ENCODE peak calls at places on chromosomes 13 and 19, in eight cellular contexts. One of them, this sample, is unnamed.

GRCh38 chr13:31912641-31913401 is 118.8 kb upstream of the FRY start:
- DNase-seq in heart left ventricle: no peak
- DNase-seq in anterior cingulate cortex: no peak
- DNase-seq in NCI-H1092: no peak
- DNase-seq in GM04503: no peak
- DNase-seq in aorta: no peak
- DNase-seq in activated naive CD8-positive, alpha-beta T cell treated with anti-CD3 and anti-CD28 coated beads, Interleukin-2, amount 50 U/mL, for 24 hours: no peak
- DNase-seq in AG20443: no peak
- DNase-seq in this sample: no peak

GRCh38 chr19:35792888-35793287 is 17.5 kb downstream of the ARHGAP33 start:
- DNase-seq in GM04503: no peak
- DNase-seq in NCI-H1092: no peak
- DNase-seq in heart left ventricle: no peak
- DNase-seq in activated naive CD8-positive, alpha-beta T cell treated with anti-CD3 and anti-CD28 coated beads, Interleukin-2, amount 50 U/mL, for 24 hours: no peak
- DNase-seq in anterior cingulate cortex: no peak
- DNase-seq in AG20443: no peak
- DNase-seq in aorta: no peak
- DNase-seq in this sample: no peak

GRCh38 chr13:112869202-112870061 is 99.6 kb upstream of the MCF2L start:
- DNase-seq in GM04503: no peak
- DNase-seq in NCI-H1092: no peak
- DNase-seq in AG20443: no peak
- DNase-seq in heart left ventricle: no peak
- DNase-seq in anterior cingulate cortex: no peak
- DNase-seq in aorta: no peak
- DNase-seq in activated naive CD8-positive, alpha-beta T cell treated with anti-CD3 and anti-CD28 coated beads, Interleukin-2, amount 50 U/mL, for 24 hours: no peak
- DNase-seq in this sample: no peak

GRCh38 chr13:109809216-109809890 is 23.0 kb upstream of the IRS2 start:
- DNase-seq in NCI-H1092: no peak
- DNase-seq in GM04503: no peak
- DNase-seq in activated naive CD8-positive, alpha-beta T cell treated with anti-CD3 and anti-CD28 coated beads, Interleukin-2, amount 50 U/mL, for 24 hours: no peak
- DNase-seq in heart left ventricle: no peak
- DNase-seq in aorta: no peak
- DNase-seq in AG20443: peak
- DNase-seq in anterior cingulate cortex: no peak
- DNase-seq in this sample: no peak

GRCh38 chr13:46675016-46675415 is 121.9 kb downstream of the ESD start:
- DNase-seq in NCI-H1092: peak
- DNase-seq in GM04503: no peak
- DNase-seq in aorta: no peak
- DNase-seq in heart left ventricle: no peak
- DNase-seq in activated naive CD8-positive, alpha-beta T cell treated with anti-CD3 and anti-CD28 coated beads, Interleukin-2, amount 50 U/mL, for 24 hours: no peak
- DNase-seq in AG20443: no peak
- DNase-seq in anterior cingulate cortex: no peak
- DNase-seq in this sample: peak

GRCh38 chr13:112838038-112838965 is 130.7 kb upstream of the MCF2L start:
- DNase-seq in anterior cingulate cortex: no peak
- DNase-seq in aorta: peak
- DNase-seq in AG20443: no peak
- DNase-seq in heart left ventricle: no peak
- DNase-seq in GM04503: no peak
- DNase-seq in NCI-H1092: no peak
- DNase-seq in activated naive CD8-positive, alpha-beta T cell treated with anti-CD3 and anti-CD28 coated beads, Interleukin-2, amount 50 U/mL, for 24 hours: no peak
- DNase-seq in this sample: no peak

GRCh38 chr13:41443969-41444368 is 13.4 kb upstream of the RGCC start:
- DNase-seq in aorta: no peak
- DNase-seq in AG20443: no peak
- DNase-seq in activated naive CD8-positive, alpha-beta T cell treated with anti-CD3 and anti-CD28 coated beads, Interleukin-2, amount 50 U/mL, for 24 hours: no peak
- DNase-seq in heart left ventricle: no peak
- DNase-seq in NCI-H1092: no peak
- DNase-seq in anterior cingulate cortex: no peak
- DNase-seq in GM04503: no peak
- DNase-seq in this sample: no peak

GRCh38 chr19:11339254-11340098 is at the start of gene RAB3D:
- DNase-seq in GM04503: peak
- DNase-seq in NCI-H1092: peak
- DNase-seq in anterior cingulate cortex: peak
- DNase-seq in activated naive CD8-positive, alpha-beta T cell treated with anti-CD3 and anti-CD28 coated beads, Interleukin-2, amount 50 U/mL, for 24 hours: peak
- DNase-seq in AG20443: peak
- DNase-seq in aorta: peak
- DNase-seq in heart left ventricle: peak
- DNase-seq in this sample: peak

GRCh38 chr13:110648155-110648819 is 32.9 kb downstream of the NAXD start:
- DNase-seq in aorta: peak
- DNase-seq in anterior cingulate cortex: no peak
- DNase-seq in NCI-H1092: no peak
- DNase-seq in AG20443: no peak
- DNase-seq in heart left ventricle: no peak
- DNase-seq in activated naive CD8-positive, alpha-beta T cell treated with anti-CD3 and anti-CD28 coated beads, Interleukin-2, amount 50 U/mL, for 24 hours: no peak
- DNase-seq in GM04503: no peak
- DNase-seq in this sample: no peak

GRCh38 chr13:101575591-101575990 is 123.1 kb downstream of the ITGBL1 start:
- DNase-seq in heart left ventricle: no peak
- DNase-seq in aorta: no peak
- DNase-seq in activated naive CD8-positive, alpha-beta T cell treated with anti-CD3 and anti-CD28 coated beads, Interleukin-2, amount 50 U/mL, for 24 hours: no peak
- DNase-seq in AG20443: no peak
- DNase-seq in GM04503: no peak
- DNase-seq in anterior cingulate cortex: no peak
- DNase-seq in NCI-H1092: no peak
- DNase-seq in this sample: no peak

GRCh38 chr13:93522486-93522885 is 295.9 kb downstream of the GPC6 start:
- DNase-seq in GM04503: peak
- DNase-seq in aorta: no peak
- DNase-seq in activated naive CD8-positive, alpha-beta T cell treated with anti-CD3 and anti-CD28 coated beads, Interleukin-2, amount 50 U/mL, for 24 hours: no peak
- DNase-seq in AG20443: peak
- DNase-seq in anterior cingulate cortex: no peak
- DNase-seq in NCI-H1092: no peak
- DNase-seq in heart left ventricle: no peak
- DNase-seq in this sample: no peak

GRCh38 chr19:22595918-22596341 is 38.2 kb upstream of the ZNF492 start:
- DNase-seq in activated naive CD8-positive, alpha-beta T cell treated with anti-CD3 and anti-CD28 coated beads, Interleukin-2, amount 50 U/mL, for 24 hours: no peak
- DNase-seq in GM04503: no peak
- DNase-seq in anterior cingulate cortex: peak
- DNase-seq in aorta: peak
- DNase-seq in heart left ventricle: peak
- DNase-seq in AG20443: no peak
- DNase-seq in NCI-H1092: no peak
- DNase-seq in this sample: no peak

GRCh38 chr19:18501832-18502231 is 20.0 kb downstream of the ELL start:
- DNase-seq in activated naive CD8-positive, alpha-beta T cell treated with anti-CD3 and anti-CD28 coated beads, Interleukin-2, amount 50 U/mL, for 24 hours: no peak
- DNase-seq in NCI-H1092: no peak
- DNase-seq in anterior cingulate cortex: no peak
- DNase-seq in heart left ventricle: peak
- DNase-seq in GM04503: no peak
- DNase-seq in aorta: peak
- DNase-seq in AG20443: no peak
- DNase-seq in this sample: no peak